ENCODE peak calls at places on chromosomes 2 and 18, in four cellular contexts. B is SK-N-SH, P is tibial nerve, Q is coronary artery. S is an unnamed sample.

GRCh38 chr18:45398448-45398847 is 216.8 kb upstream of the SLC14A2 start:
- DNase-seq in B (no peak), P (no peak), Q (no peak), S (no peak)

GRCh38 chr2:54329482-54330225 is 73.6 kb upstream of the TSPYL6 start:
- DNase-seq in B (peak; percentile 28), P (no peak), Q (no peak), S (no peak)

GRCh38 chr2:217331577-217332139 is 471.8 kb upstream of the TNP1 start:
- DNase-seq in B (no peak), P (no peak), Q (no peak), S (peak; percentile 83)

GRCh38 chr2:163652741-163653140 is 83.1 kb downstream of the FIGN start:
- DNase-seq in B (no peak), P (no peak), Q (no peak), S (no peak)

GRCh38 chr2:32632089-32632488 is 4.2 kb downstream of the TTC27 start:
- DNase-seq in B (no peak), P (no peak), Q (no peak), S (no peak)

GRCh38 chr18:57447154-57447621 is 12.0 kb downstream of the ONECUT2 start:
- DNase-seq in B (no peak), P (no peak), Q (no peak), S (peak; percentile 60)

GRCh38 chr18:51655327-51655698 is 457.8 kb upstream of the MEX3C start:
- DNase-seq in B (no peak), P (no peak), Q (no peak), S (no peak)

GRCh38 chr2:105409717-105410116 is 10.9 kb upstream of the FHL2 start:
- DNase-seq in B (no peak), P (peak; percentile 59), Q (peak; percentile 95), S (no peak)

GRCh38 chr2:156797832-156798231 is 361.7 kb downstream of the GPD2 start:
- DNase-seq in B (no peak), P (no peak), Q (no peak), S (no peak)

GRCh38 chr2:226362991-226363390 is 436.6 kb downstream of the IRS1 start:
- DNase-seq in B (no peak), P (no peak), Q (no peak), S (peak; percentile 2)

GRCh38 chr2:142668420-142668819 is 209.0 kb upstream of the KYNU start:
- DNase-seq in B (no peak), P (no peak), Q (no peak), S (no peak)

GRCh38 chr2:24111407-24111861 is 11.7 kb downstream of the PFN4 start:
- DNase-seq in B (no peak), P (no peak), Q (no peak), S (no peak)

GRCh38 chr18:35782926-35783325 is 189.6 kb upstream of the RMP24 start:
- DNase-seq in B (no peak), P (no peak), Q (no peak), S (no peak)

GRCh38 chr18:23528580-23529472 is 25.5 kb downstream of the RMC1 start:
- DNase-seq in B (no peak), P (no peak), Q (no peak), S (no peak)

GRCh38 chr2:197873293-197873701 is 68.9 kb downstream of the PLCL1 start:
- DNase-seq in B (no peak), P (no peak), Q (no peak), S (no peak)

GRCh38 chr2:42169869-42170465 is 814 bp downstream of the EML4 start:
- DNase-seq in B (peak; percentile 34), P (no peak), Q (no peak), S (no peak)

GRCh38 chr2:137975280-137976271 is 11.3 kb downstream of the HNMT start:
- DNase-seq in B (no peak), P (no peak), Q (no peak), S (peak; percentile 59)

GRCh38 chr2:102245266-102246151 is 58.7 kb downstream of the IL1RL2 start:
- DNase-seq in B (peak; percentile 61), P (no peak), Q (no peak), S (no peak)

GRCh38 chr2:225013432-225014048 is 28.7 kb downstream of the DOCK10 start:
- DNase-seq in B (no peak), P (no peak), Q (no peak), S (no peak)

GRCh38 chr2:179612108-179612507 is 249.3 kb downstream of the ZNF385B start:
- DNase-seq in B (no peak), P (no peak), Q (no peak), S (no peak)

GRCh38 chr18:32902566-32903330 is 129.9 kb upstream of the KLHL14 start:
- DNase-seq in B (no peak), P (no peak), Q (no peak), S (no peak)

GRCh38 chr18:42341423-42341822 is 386.4 kb downstream of the PIK3C3 start:
- DNase-seq in B (no peak), P (no peak), Q (no peak), S (no peak)

GRCh38 chr2:190846746-190847145 is 33.9 kb upstream of the GLS start:
- DNase-seq in B (no peak), P (no peak), Q (no peak), S (no peak)

GRCh38 chr2:20474757-20475566 is 28.1 kb downstream of the RHOB start:
- DNase-seq in B (no peak), P (no peak), Q (peak; percentile 67), S (no peak)

GRCh38 chr2:196331143-196331542 is 159.8 kb upstream of the STK17B start:
- DNase-seq in B (no peak), P (no peak), Q (no peak), S (peak; percentile 25)

GRCh38 chr2:221943078-221943810 is 355.6 kb downstream of the PAX3 start:
- DNase-seq in B (no peak), P (peak; percentile 67), Q (peak; percentile 74), S (peak; percentile 1)

GRCh38 chr2:171922230-171923022 is at the start of gene HAT1:
- DNase-seq in B (peak; percentile 92), P (peak; percentile 98), Q (peak; percentile 98), S (peak; percentile 97)

DNA sequence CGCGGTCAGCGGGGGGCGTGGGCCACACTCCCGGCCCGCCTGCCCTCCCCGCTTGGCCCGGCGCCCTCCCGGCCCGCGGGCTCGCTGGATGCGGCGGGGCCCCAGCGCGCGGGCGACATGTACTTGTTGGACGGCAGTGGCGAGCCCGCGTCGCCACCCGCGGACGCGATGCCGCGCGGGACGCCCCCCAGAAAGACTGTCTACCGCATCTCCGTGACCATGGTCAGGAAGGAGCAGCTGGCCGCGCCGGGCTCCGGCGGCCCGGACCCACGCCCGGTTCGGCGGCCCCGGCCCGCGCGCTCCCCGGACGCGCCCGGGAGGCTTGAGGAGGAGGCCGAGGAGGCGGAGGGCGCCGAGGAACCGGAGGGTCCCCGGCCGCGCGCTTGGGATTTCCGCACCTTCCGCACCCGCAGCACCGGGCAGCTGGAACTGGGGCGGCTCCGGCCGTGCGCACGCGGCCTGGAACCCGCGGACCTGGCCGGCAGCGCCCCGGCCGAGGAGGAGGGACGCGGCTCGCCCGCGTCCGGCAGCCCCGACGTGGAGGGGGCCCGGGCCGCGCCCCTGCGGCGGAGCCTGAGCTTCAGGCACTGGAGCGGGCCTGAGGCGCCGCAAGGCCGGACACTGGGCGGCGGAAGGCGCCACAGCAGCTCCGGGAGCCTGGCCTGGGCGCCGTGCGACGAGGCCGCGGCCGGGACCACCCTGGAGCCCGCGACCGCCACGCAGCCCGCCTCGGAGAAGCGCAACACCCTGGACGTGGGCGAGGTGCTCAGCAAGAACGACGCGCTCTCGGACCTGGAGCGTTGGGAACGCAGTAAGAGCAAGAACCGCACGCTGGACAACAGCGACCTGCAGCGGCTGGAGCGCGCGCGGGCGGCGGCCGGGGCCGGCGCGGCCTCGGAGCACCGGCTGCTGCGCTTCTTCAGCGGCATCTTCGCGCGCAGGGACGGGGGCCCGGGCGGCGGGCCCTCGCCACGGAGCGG is 176.4 kb downstream of the AGAP1 start:
- DNase-seq in B (peak; percentile 87), P (peak; percentile 40), Q (no peak), S (peak; percentile 61)
- TF ChIP-seq CTCF in B (peak; percentile 55), P (peak; percentile 36), Q (peak; percentile 56), S (peak; percentile 28)

DNA sequence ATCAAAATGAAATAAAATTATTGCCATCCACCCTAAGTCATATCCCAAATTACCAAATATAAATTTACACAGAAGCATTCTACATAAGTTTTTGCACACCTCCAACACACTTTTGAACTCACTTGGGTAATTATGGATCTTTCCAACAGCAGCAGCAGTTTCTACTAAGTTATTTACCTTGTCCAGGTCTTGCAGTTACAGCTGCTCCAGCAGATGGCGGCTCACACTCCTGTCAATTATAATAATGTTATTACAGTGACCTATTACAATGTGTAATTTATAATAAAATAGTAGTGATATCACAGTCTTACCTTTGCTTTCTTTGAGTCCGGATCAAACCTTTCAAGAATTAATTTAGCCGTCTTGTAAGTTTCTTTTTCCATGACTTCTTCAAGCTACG is 37.9 kb downstream of the LNPK start:
- DNase-seq in B (no peak), P (no peak), Q (no peak), S (peak; percentile 9)
- TF ChIP-seq CTCF in B (peak; percentile 28), P (no peak), Q (no peak), S (no peak)

DNA sequence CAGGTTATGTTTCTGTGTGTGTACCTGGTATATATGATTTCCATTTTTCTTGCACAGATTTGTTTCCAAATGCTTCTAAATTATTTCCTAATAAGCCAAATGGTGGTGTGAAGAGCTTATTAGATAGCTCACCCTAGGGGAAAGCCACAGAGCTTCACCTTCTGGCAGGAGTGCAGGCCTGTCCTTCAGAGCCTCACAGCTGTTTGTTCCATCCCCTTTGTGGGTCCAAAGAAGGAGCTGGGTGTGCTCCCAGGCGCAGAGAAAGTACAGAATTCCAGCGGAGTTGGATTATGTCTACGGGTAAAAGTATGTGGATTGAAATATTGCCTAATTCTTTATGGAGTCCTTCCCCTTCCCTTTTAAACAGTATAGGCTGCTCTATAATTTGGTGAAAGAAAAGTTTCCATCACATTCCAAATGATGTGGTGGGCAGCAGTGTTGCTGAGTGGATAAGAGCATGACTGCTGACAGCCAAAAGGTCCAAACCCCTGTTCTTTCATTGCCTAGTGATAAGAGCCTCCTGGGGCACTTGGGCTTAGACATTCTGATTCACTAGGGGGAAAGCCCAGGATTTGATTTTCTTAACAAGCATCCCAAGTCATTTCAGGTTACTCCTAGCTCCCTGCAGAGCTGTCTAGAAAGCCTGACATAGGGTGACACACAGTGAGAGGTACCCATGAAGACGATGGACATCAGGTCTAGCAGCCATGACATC is 86.6 kb downstream of the WDSUB1 start:
- DNase-seq in B (no peak), P (no peak), Q (no peak), S (no peak)
- TF ChIP-seq CTCF in B (no peak), P (no peak), Q (no peak), S (no peak)

DNA sequence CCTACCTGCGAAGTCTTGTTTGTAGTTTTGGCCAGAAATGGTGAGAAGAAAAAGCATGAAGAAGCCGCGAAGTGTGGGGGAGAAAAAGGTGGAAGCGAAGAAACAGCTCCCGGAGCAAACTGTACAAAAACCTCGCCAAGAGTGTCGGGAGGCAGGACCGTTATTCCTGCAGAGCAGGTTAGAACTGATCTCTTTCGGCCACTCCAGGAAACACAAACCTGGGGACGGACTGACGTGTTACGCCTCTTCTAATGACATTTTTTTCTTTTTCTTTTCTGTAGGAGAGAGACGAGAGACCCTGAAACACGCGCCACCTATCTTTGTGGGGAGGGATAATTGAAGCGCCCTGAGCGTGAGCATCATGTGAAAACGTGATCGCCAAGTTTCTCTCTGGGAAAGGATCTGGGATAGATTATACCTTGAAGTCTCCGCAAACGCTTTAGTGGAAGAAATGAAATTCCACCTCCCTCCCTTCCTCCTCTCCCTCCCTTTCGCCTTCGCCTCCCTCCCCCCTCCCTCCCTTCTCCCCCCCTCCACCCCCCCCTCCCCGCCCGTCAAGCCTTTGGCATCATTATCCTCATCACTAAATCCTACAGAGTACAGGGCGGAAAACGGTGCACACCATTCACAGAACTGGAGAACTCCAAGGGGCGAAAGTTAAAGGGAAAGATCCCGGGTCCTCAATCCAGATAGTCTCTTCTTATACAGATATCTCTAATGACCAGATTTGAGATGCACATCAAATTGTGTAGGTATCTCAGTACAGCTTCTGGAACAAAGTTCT is at the start of gene ZEB2:
- DNase-seq in B (peak; percentile 63), P (peak; percentile 80), Q (peak; percentile 88), S (peak; percentile 8)
- TF ChIP-seq CTCF in B (peak; percentile 79), P (peak; percentile 47), Q (peak; percentile 44), S (no peak)

GRCh38 chr2:148568597-148568996 is 76.0 kb upstream of the EPC2 start:
- DNase-seq in B (no peak), P (no peak), Q (peak; percentile 36), S (no peak)
- TF ChIP-seq CTCF in B (no peak), P (no peak), Q (no peak), S (no peak)